ENCODE peak calls at places on chromosomes 11 and 22, in four cellular contexts. Y, J, X and E are unnamed samples.

GRCh38 chr22:20165913-20166312 is 15.1 kb upstream of the CCDC188 start:
- DNase-seq in Y (no peak), X (no peak), J (no peak), E (no peak)

GRCh38 chr11:131042711-131043110 is 126.4 kb upstream of the SNX19 start:
- DNase-seq in J (no peak), Y (no peak), X (no peak), E (no peak)

GRCh38 chr11:118342503-118343161 is at the start of gene CD3D:
- DNase-seq in J (no peak), X (no peak), Y (peak), E (no peak)

GRCh38 chr11:58788355-58789023 is 56.0 kb downstream of the GLYATL2 start:
- DNase-seq in Y (peak), J (no peak), X (no peak), E (peak)

GRCh38 chr11:292211-293121 is 3.5 kb downstream of the PGGHG start:
- DNase-seq in J (no peak), Y (no peak), X (no peak), E (peak)

GRCh38 chr11:134502153-134502550 is 90.1 kb upstream of the B3GAT1 start:
- DNase-seq in X (no peak), J (no peak), Y (no peak), E (no peak)

GRCh38 chr11:9803685-9804413 is 140.0 kb downstream of the SWAP70 start:
- DNase-seq in X (no peak), Y (no peak), J (no peak), E (no peak)

GRCh38 chr11:79094601-79095000 is 346.2 kb downstream of the TENM4 start:
- DNase-seq in X (no peak), J (no peak), Y (no peak), E (no peak)

GRCh38 chr22:20399866-20400605 is 6.1 kb downstream of the ZNF74 start:
- DNase-seq in X (no peak), Y (no peak), J (no peak), E (no peak)

GRCh38 chr11:32140121-32140520 is 49.2 kb downstream of the RCN1 start:
- DNase-seq in X (no peak), Y (no peak), J (no peak), E (no peak)

GRCh38 chr22:50117168-50117762 is 27.5 kb downstream of the MOV10L1 start:
- DNase-seq in X (no peak), J (no peak), Y (no peak), E (no peak)

GRCh38 chr22:26550498-26551033 is 38.3 kb upstream of the TFIP11 start:
- DNase-seq in J (no peak), X (no peak), Y (peak), E (peak)

GRCh38 chr11:45110562-45110961 is 35.9 kb upstream of the PRDM11 start:
- DNase-seq in J (no peak), Y (no peak), X (peak), E (peak)

GRCh38 chr22:43511276-43511910 is 99.6 kb downstream of the MPPED1 start:
- DNase-seq in X (no peak), J (no peak), Y (no peak), E (no peak)

GRCh38 chr11:119000906-119001305 is 3.0 kb downstream of the CENATAC start:
- DNase-seq in X (no peak), J (no peak), Y (no peak), E (no peak)

GRCh38 chr11:111372538-111372937 is 6.5 kb downstream of the POU2AF1 start:
- DNase-seq in Y (no peak), J (no peak), X (no peak), E (no peak)

GRCh38 chr22:42688241-42688913 is 32.3 kb downstream of the A4GALT start:
- DNase-seq in Y (peak), X (peak), J (no peak), E (peak)

GRCh38 chr22:29327089-29327764 is 11.7 kb upstream of the RASL10A start:
- DNase-seq in J (no peak), X (no peak), Y (no peak), E (no peak)

GRCh38 chr11:80838153-80838552 is 1397.3 kb upstream of the TENM4 start:
- DNase-seq in X (no peak), Y (no peak), J (no peak), E (no peak)

GRCh38 chr11:109864834-109865557 is 228.2 kb upstream of the ZC3H12C start:
- DNase-seq in X (no peak), J (no peak), Y (no peak), E (no peak)

GRCh38 chr11:94825111-94825880 is 57.1 kb downstream of the AMOTL1 start:
- DNase-seq in X (no peak), J (no peak), Y (no peak), E (no peak)

GRCh38 chr22:24088796-24089195 is 77.7 kb downstream of the CABIN1 start:
- DNase-seq in X (no peak), Y (no peak), J (no peak), E (no peak)